ENCODE peak calls at places on chromosomes 11 and 22, in eight cellular contexts. H is H4; M is NCI-H2081 treated with DMSO at 0.1 percent for 48 hours; Z is HFFc6; K is RPMI8226; R is stimulated activated CD4-positive, alpha-beta T cell treated with anti-CD3 and anti-CD28 coated beads, Interleukin-1b, Interleukin-23, amount 100 ng/mL, for 1 hour; W is astrocyte of the spinal cord; A is EL. L is an unnamed sample.

GRCh38 chr22:44025171-44026065 is 1.3 kb downstream of the PARVB start:
- DNase-seq in H (no peak), M (no peak), Z (no peak), K (peak; percentile 94), R (no peak), W (no peak), A (no peak), L (no peak)

GRCh38 chr11:118898400-118899295 is 15.0 kb downstream of the CXCR5 start:
- DNase-seq in H (no peak), M (no peak), Z (no peak), K (no peak), R (no peak), W (no peak), A (no peak), L (no peak)

GRCh38 chr11:77046060-77046501 is 11.9 kb downstream of the B3GNT6 start:
- DNase-seq in H (peak; percentile 25), M (no peak), Z (no peak), K (peak; percentile 89), R (no peak), W (no peak), A (peak; percentile 19), L (no peak)

GRCh38 chr22:46660604-46661201 is 40.5 kb downstream of the GRAMD4 start:
- DNase-seq in H (no peak), M (no peak), Z (no peak), K (peak; percentile 71), R (no peak), W (no peak), A (no peak), L (no peak)

GRCh38 chr11:112368402-112368801 is 107.7 kb upstream of the PLET1 start:
- DNase-seq in H (no peak), M (no peak), Z (no peak), K (no peak), R (no peak), W (no peak), A (no peak), L (no peak)

GRCh38 chr11:96001037-96001436 is 77.1 kb upstream of the MTMR2 start:
- DNase-seq in H (no peak), M (no peak), Z (peak; percentile 38), K (no peak), R (no peak), W (peak; percentile 67), A (no peak), L (no peak)

GRCh38 chr11:76177250-76177686 is 29.0 kb downstream of the WNT11 start:
- DNase-seq in H (no peak), M (no peak), Z (no peak), K (no peak), R (no peak), W (no peak), A (no peak), L (no peak)

GRCh38 chr11:70661763-70662501 is 263.6 kb downstream of the CTTN start:
- DNase-seq in H (no peak), M (no peak), Z (peak; percentile 31), K (peak; percentile 57), R (no peak), W (peak; percentile 14), A (peak; percentile 11), L (peak; percentile 63)

GRCh38 chr11:93903989-93904388 is 53.6 kb upstream of the VSTM5 start:
- DNase-seq in H (no peak), M (no peak), Z (no peak), K (no peak), R (no peak), W (no peak), A (no peak), L (no peak)

L was measured in A172.